ENCODE peak calls at places on chromosomes 4 and X, in six cellular contexts. X is left ventricle myocardium inferior, U is cardiac muscle cell, P is fibroblast of pulmonary artery, O is right cardiac atrium, T is psoas muscle. B is an unnamed sample.

GRCh38 chrX:116181300-116181699 is 10.8 kb downstream of the AGTR2 start:
- DNase-seq in U (no peak), T (no peak), O (no peak), X (no peak), P (no peak), B (no peak)

GRCh38 chr4:114287079-114287696 is 307.7 kb upstream of the ARSJ start:
- DNase-seq in U (no peak), T (no peak), X (no peak), P (no peak), O (no peak), B (no peak)

GRCh38 chrX:46072372-46072771 is 472.8 kb downstream of the ZNF674 start:
- DNase-seq in P (no peak), X (no peak), T (no peak), O (no peak), U (no peak), B (no peak)

GRCh38 chr4:40209401-40209800 is 12.6 kb downstream of the RHOH start:
- DNase-seq in X (no peak), O (no peak), T (no peak), P (no peak), U (no peak), B (no peak)

GRCh38 chr4:135050086-135050717 is 848.6 kb upstream of the PABPC4L start:
- DNase-seq in T (no peak), O (no peak), X (no peak), U (peak; percentile 2), P (peak; percentile 4), B (no peak)

GRCh38 chr4:142944565-142944964 is 98.5 kb upstream of the INPP4B start:
- DNase-seq in T (no peak), P (no peak), X (no peak), U (no peak), O (no peak), B (no peak)

GRCh38 chrX:51608071-51608470 is 10.6 kb downstream of the CENPVL3 start:
- DNase-seq in T (no peak), O (no peak), X (no peak), U (no peak), P (no peak), B (no peak)

GRCh38 chrX:148580016-148580415 is 79.6 kb downstream of the AFF2 start:
- DNase-seq in T (no peak), O (no peak), U (no peak), P (no peak), X (no peak), B (no peak)

GRCh38 chr4:174358410-174358809 is 74.7 kb downstream of the CEP44 start:
- DNase-seq in O (no peak), P (no peak), X (no peak), U (no peak), T (no peak), B (no peak)

GRCh38 chr4:797066-797465 is 28.9 kb downstream of the CPLX1 start:
- DNase-seq in P (no peak), U (no peak), X (no peak), O (no peak), T (no peak), B (no peak)

GRCh38 chrX:133792198-133792953 is 193.0 kb downstream of the GPC3 start:
- DNase-seq in U (peak; percentile 87), X (peak; percentile 27), O (peak; percentile 68), T (peak; percentile 65), P (peak; percentile 77), B (peak; percentile 19)
- H3K4me3 ChIP-seq in U (no peak overlapping the region), X (peak overlapping the region; percentile 53), O (peak overlapping the region; percentile 36), T (peak overlapping the region; percentile 26), P (peak overlapping the region; percentile 42), B (peak overlapping the region; percentile 14)

GRCh38 chr4:5640096-5640495 is 68.3 kb downstream of the EVC2 start:
- DNase-seq in T (no peak), X (no peak), P (no peak), O (no peak), U (no peak), B (no peak)
- H3K4me3 ChIP-seq in T (no peak overlapping the region), X (no peak overlapping the region), P (no peak overlapping the region), O (no peak overlapping the region), U (no peak overlapping the region), B (no peak overlapping the region)

DNA sequence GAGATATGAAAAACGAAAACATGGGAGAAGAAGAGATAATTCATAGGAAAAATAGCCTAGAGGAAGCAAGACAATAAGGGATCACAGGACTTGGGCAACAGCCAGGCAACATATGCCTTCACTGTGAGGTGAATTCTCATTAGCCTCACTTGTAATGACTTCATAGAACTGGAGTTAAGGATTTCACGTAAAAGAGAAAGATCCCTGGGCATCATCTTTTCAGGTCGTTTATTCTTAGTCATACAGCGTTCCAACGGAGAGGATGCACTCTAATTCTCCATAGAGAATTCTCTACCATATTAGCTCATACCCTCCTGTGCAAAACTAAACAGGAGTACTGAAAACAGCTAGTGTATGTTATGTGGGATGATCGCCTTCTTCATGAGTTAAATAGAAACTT is 1.4 kb downstream of the PRKG2 start:
- DNase-seq in T (no peak), U (no peak), P (no peak), O (no peak), X (no peak), B (no peak)
- H3K4me3 ChIP-seq in T (no peak overlapping the region), U (no peak overlapping the region), P (no peak overlapping the region), O (no peak overlapping the region), X (no peak overlapping the region), B (no peak overlapping the region)

GRCh38 chr4:106312997-106313522 is 2.9 kb downstream of the TBCK start:
- DNase-seq in P (no peak), O (no peak), X (no peak), T (no peak), U (no peak), B (no peak)

GRCh38 chr4:106315476-106315967 is 487 bp downstream of the TBCK start:
- DNase-seq in U (no peak), T (no peak), X (no peak), P (peak; percentile 18), O (no peak), B (no peak)

GRCh38 chr4:106316773-106317409 is 541 bp downstream of the AIMP1 start:
- DNase-seq in U (peak; percentile 14), T (no peak), O (no peak), X (no peak), P (peak; percentile 6), B (no peak)

GRCh38 chr4:106315968-106316772 is at the start of the genes AIMP1 and TBCK:
- DNase-seq in O (peak; percentile 94), X (peak; percentile 89), U (peak; percentile 94), P (peak; percentile 94), T (peak; percentile 94), B (peak; percentile 87)

DNA sequence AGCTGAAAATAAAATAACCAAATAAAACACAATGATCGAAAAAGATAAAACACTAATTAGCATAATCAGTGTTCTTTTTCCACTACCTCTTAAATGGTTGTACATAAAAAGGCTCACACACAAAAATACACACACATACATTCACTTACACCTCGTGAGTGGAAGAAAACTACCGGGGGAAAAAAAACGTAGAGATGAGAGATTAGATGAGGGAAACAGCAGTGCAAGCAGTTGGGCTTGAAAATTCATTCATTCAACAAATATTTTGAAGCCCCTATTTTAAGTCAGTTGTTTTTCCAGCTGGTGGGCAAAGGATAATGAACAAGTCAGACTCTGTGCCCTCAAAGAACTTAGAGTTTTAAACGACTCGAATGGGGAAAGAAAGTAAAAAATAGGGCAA is 1.0 kb downstream of the TBCK start:
- DNase-seq in P (no peak), U (no peak), X (no peak), T (no peak), O (no peak), B (no peak)
- H3K4me3 ChIP-seq in P (peak overlapping the region; percentile 73), U (peak overlapping the region; percentile 91), X (peak overlapping the region; percentile 76), T (peak overlapping the region; percentile 88), O (peak overlapping the region; percentile 90), B (peak overlapping the region; percentile 91)

DNA sequence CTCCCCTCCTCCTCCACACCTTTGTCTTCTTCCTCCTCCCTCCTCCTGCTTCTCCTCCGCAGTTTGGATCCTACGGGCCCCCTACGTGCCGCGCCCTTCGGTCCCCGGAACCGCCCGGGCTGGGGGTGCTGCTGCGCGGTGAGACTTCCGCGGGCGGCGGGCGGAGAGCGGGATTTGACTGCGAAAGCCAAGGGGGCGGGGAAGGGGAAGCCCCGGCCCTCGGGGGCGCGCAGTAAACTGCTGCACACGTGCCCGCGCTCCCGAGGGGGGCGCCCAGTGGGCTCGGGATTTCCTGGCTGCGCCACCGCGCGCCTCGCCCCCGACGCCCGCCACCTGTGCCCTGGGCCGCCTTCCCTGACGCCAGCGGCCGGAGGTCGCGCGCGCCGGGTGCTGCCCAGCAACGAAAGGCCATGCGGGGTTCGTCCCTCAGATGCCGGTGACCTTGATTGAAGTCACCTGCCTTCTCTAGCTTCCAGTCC is 3.3 kb upstream of the NKX3-2 start:
- DNase-seq in P (no peak), T (no peak), X (no peak), O (no peak), U (peak; percentile 53), B (no peak)
- H3K4me3 ChIP-seq in P (no peak overlapping the region), T (peak overlapping the region; percentile 52), X (peak overlapping the region; percentile 59), O (peak overlapping the region; percentile 48), U (peak overlapping the region; percentile 38), B (no peak overlapping the region)